ENCODE peak calls at places on chromosomes 6 and 20, in five cellular contexts. C is neuronal stem cell; G is Peyer's patch; N is breast epithelium; V is naive thymus-derived CD4-positive, alpha-beta T cell. P is an unnamed sample.
A peak's percentile ranks its signal among the peaks of the same experiment; 100 is the strongest.

GRCh38 chr6:159098636-159099106 is 53.9 kb upstream of the TAGAP start:
- DNase-seq in C (no peak), G (peak; percentile 68), N (no peak), V (peak; percentile 59), P (peak; percentile 66)

GRCh38 chr20:3902446-3902845 is 13.3 kb downstream of the PANK2 start:
- DNase-seq in C (no peak), G (no peak), N (no peak), V (no peak), P (no peak)

GRCh38 chr6:100001915-100002388 is 7.9 kb upstream of the MCHR2 start:
- DNase-seq in C (peak; percentile 31), G (peak; percentile 62), N (no peak), V (no peak), P (no peak)

GRCh38 chr6:20700375-20700774 is 166.1 kb downstream of the CDKAL1 start:
- DNase-seq in C (no peak), G (no peak), N (no peak), V (no peak), P (no peak)

GRCh38 chr6:96725276-96725675 is 112.0 kb downstream of the GPR63 start:
- DNase-seq in C (no peak), G (no peak), N (no peak), V (no peak), P (no peak)

GRCh38 chr20:41213150-41213820 is 75.9 kb downstream of the PLCG1 start:
- DNase-seq in C (no peak), G (no peak), N (no peak), V (no peak), P (no peak)

GRCh38 chr6:34272022-34272926 is 23.5 kb upstream of the SMIM29 start:
- DNase-seq in C (no peak), G (no peak), N (no peak), V (no peak), P (no peak)

GRCh38 chr6:117397536-117398227 is 28.1 kb downstream of the ROS1 start:
- DNase-seq in C (no peak), G (no peak), N (no peak), V (no peak), P (no peak)

GRCh38 chr6:74939309-74939708 is 266.5 kb downstream of the COL12A1 start:
- DNase-seq in C (no peak), G (no peak), N (no peak), V (no peak), P (no peak)

GRCh38 chr6:32195902-32196681 is 3.6 kb upstream of the GPSM3 start:
- DNase-seq in C (peak; percentile 84), G (peak; percentile 94), N (peak; percentile 91), V (peak; percentile 66), P (peak; percentile 48)

GRCh38 chr20:45828589-45828988 is 1.5 kb upstream of the TNNC2 start:
- DNase-seq in C (no peak), G (no peak), N (no peak), V (no peak), P (no peak)

GRCh38 chr6:100468013-100468622 is 3.4 kb upstream of the SIM1 start:
- DNase-seq in C (no peak), G (no peak), N (no peak), V (no peak), P (no peak)

GRCh38 chr6:118755941-118756646 is 104.7 kb upstream of the CEP85L start:
- DNase-seq in C (no peak), G (no peak), N (no peak), V (no peak), P (no peak)

GRCh38 chr6:6002809-6003333 is 3.9 kb downstream of the NRN1 start:
- DNase-seq in C (no peak), G (no peak), N (no peak), V (no peak), P (no peak)
- H3K4me1 ChIP-seq in C (peaks cover 14% of the 10 kb centered on the region), G (peaks cover 46% of the 10 kb centered on the region), N (peaks cover 6% of the 10 kb centered on the region), V (peaks cover 15% of the 10 kb centered on the region), P (peaks cover 65% of the 10 kb centered on the region)

GRCh38 chr6:134533991-134534390 is 216.1 kb upstream of the SGK1 start:
- DNase-seq in C (no peak), G (no peak), N (no peak), V (no peak), P (no peak)

GRCh38 chr6:134527108-134527787 is 209.3 kb upstream of the SGK1 start:
- DNase-seq in C (no peak), G (no peak), N (no peak), V (no peak), P (no peak)

GRCh38 chr6:134532694-134533624 is 215.0 kb upstream of the SGK1 start:
- DNase-seq in C (no peak), G (peak; percentile 62), N (no peak), V (no peak), P (no peak)

GRCh38 chr6:134531611-134532010 is 213.7 kb upstream of the SGK1 start:
- DNase-seq in C (no peak), G (no peak), N (no peak), V (no peak), P (no peak)

GRCh38 chr6:134529921-134530320 is 212.0 kb upstream of the SGK1 start:
- DNase-seq in C (no peak), G (no peak), N (no peak), V (no peak), P (no peak)
- H3K36me3 ChIP-seq in C (no peaks in the 10 kb centered on the region), G (no peaks in the 10 kb centered on the region), N (no peaks in the 10 kb centered on the region), V (no peaks in the 10 kb centered on the region), P (no peaks in the 10 kb centered on the region)

DNA sequence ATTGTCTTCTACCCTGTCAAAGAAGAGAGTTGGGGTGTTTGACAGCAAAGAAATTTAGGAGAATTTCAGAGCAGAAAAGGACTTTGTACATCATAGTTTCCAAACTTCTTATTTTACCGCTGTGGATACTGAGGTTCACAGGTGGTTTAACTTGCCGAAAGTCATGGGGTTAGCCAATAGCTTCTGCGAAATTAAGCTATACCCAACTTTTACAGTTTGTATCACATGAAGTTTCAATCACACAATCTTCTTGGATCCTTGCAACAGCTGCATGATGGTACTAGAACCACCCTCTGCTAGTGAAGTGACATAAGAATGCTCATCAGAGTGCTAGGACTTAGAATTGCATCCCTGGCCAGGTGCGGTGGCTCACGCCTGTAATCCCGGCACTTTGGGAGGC is 345.5 kb downstream of the CD83 start:
- DNase-seq in C (no peak), G (no peak), N (no peak), V (no peak), P (no peak)
- H3K4me1 ChIP-seq in C (no peaks in the 10 kb centered on the region), G (no peaks in the 10 kb centered on the region), N (no peaks in the 10 kb centered on the region), V (no peaks in the 10 kb centered on the region), P (no peaks in the 10 kb centered on the region)

GRCh38 chr20:38131588-38132121 is 33.4 kb downstream of the TGM2 start:
- DNase-seq in C (no peak), G (no peak), N (no peak), V (no peak), P (no peak)
- H3K36me3 ChIP-seq in C (no peaks in the 10 kb centered on the region), G (no peaks in the 10 kb centered on the region), N (no peaks in the 10 kb centered on the region), V (no peaks in the 10 kb centered on the region), P (no peaks in the 10 kb centered on the region)

DNA sequence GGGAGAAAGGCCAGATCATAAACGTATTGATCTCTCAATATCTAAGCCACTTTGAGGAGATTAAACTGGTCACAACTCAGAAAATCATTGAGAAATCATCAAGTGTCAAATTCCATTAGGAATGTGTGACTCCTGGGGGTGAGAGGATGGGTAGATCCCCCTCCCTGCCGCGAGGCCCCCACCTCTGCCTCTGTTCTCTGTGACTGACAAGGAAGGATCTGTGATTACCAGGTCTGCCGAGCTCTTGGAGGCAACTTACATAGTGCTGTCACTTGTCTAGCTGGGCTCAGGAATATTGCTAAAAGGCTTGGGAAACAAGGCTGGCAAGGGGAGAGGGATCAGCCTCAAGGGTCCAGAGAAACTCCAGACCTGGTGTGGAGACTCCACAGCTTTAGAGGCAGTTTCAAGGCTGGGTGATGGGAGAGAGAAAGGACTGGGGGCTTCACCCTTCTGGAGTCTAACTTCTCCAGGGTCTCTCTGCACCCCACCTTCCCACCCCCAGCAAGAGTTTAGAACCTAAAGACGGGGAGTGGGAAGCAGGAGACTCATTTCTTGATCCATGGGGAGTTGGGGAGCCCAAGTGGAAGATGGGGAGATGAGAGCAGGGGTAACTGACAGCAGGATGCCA is 11.6 kb upstream of the ARMC12 start:
- DNase-seq in C (no peak), G (peak; percentile 48), N (no peak), V (no peak), P (no peak)
- H3K4me1 ChIP-seq in C (peaks cover 39% of the 10 kb centered on the region), G (peaks cover 88% of the 10 kb centered on the region), N (peaks cover 40% of the 10 kb centered on the region), V (peaks cover 55% of the 10 kb centered on the region), P (peaks cover 59% of the 10 kb centered on the region)

DNA sequence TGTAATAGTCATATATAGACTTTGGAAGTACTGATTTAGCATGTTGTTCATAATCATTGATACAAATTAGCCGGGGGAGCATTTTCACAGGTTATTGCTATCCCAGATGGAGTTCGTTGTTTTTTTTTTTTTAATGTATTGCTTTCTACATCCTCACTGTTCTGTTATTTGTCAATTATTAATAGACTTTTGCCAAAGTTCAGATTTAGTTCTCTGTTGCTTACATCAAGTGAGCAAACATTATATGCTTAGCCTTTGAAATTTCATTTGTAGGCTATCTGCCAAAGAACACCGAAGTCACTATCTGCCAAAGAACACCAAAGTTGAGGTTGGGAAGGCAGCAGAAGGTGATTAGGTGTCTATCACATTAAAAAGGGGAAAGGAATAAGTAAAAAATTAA is at the start of gene HAO1:
- DNase-seq in C (no peak), G (no peak), N (no peak), V (no peak), P (no peak)
- H3K36me3 ChIP-seq in C (no peaks in the 10 kb centered on the region), G (no peaks in the 10 kb centered on the region), N (no peaks in the 10 kb centered on the region), V (no peaks in the 10 kb centered on the region), P (no peaks in the 10 kb centered on the region)

GRCh38 chr20:49595811-49596545 is 28.0 kb upstream of the PTGIS start:
- DNase-seq in C (no peak), G (peak; percentile 54), N (no peak), V (peak; percentile 83), P (no peak)
- H3K4me1 ChIP-seq in C (no peaks in the 10 kb centered on the region), G (peaks cover 8% of the 10 kb centered on the region), N (no peaks in the 10 kb centered on the region), V (peaks cover 38% of the 10 kb centered on the region), P (peaks cover 26% of the 10 kb centered on the region)

GRCh38 chr6:147156799-147157382 is 47.3 kb upstream of the STXBP5 start:
- DNase-seq in C (no peak), G (no peak), N (no peak), V (no peak), P (no peak)
- H3K36me3 ChIP-seq in C (no peaks in the 10 kb centered on the region), G (no peaks in the 10 kb centered on the region), N (no peaks in the 10 kb centered on the region), V (no peaks in the 10 kb centered on the region), P (no peaks in the 10 kb centered on the region)